ENCODE peak calls at places on chromosomes 1 and 21, in nine cellular contexts. P is IMR-90, N is aorta, C is neuronal stem cell, L is upper lobe of right lung, B is right lobe of liver, D is cardiac muscle cell, Z is left ventricle myocardium inferior, I is ovary. W is an unnamed sample. For H3K9me3, H3K27me3 and H3K4me1, the result is how much of the 10 kb centered on the place peaks cover.

GRCh38 chr1:19034721-19035120 is 78.2 kb upstream of the IFFO2 start:
- DNase-seq in L (peak), B (no peak), I (no peak), P (no peak), Z (no peak), N (no peak), D (no peak), C (no peak), W (no peak)

GRCh38 chr21:21383126-21383525 is 384.9 kb downstream of the NCAM2 start:
- DNase-seq in L (no peak), P (peak), Z (no peak), I (no peak), C (no peak), B (no peak), D (no peak), N (no peak), W (no peak)

GRCh38 chr1:232209357-232209756 is 420.6 kb downstream of the SIPA1L2 start:
- DNase-seq in I (no peak), B (no peak), L (no peak), N (no peak), Z (no peak), P (no peak), D (no peak), C (no peak), W (no peak)

GRCh38 chr1:93814795-93815737 is 63.9 kb downstream of the DNTTIP2 start:
- DNase-seq in I (no peak), B (no peak), N (no peak), D (no peak), Z (no peak), L (no peak), C (no peak), P (peak), W (no peak)

GRCh38 chr1:175154595-175155472 is 37.7 kb downstream of the KIAA0040 start:
- DNase-seq in L (peak), N (peak), Z (peak), D (peak), B (peak), C (peak), I (peak), P (peak), W (peak)

GRCh38 chr1:228081578-228082259 is 789 bp upstream of the ARF1 start:
- DNase-seq in L (peak), B (peak), P (no peak), I (no peak), D (peak), C (peak), Z (peak), N (peak), W (peak)

GRCh38 chr1:232904566-232904965 is 45.8 kb upstream of the NTPCR start:
- DNase-seq in N (no peak), B (no peak), I (no peak), Z (no peak), P (peak), L (no peak), C (no peak), D (no peak), W (no peak)

GRCh38 chr1:214861615-214862014 is 220.9 kb upstream of the KCNK2 start:
- DNase-seq in Z (no peak), I (no peak), C (no peak), L (no peak), D (no peak), P (peak), B (no peak), N (no peak), W (no peak)

GRCh38 chr1:157085416-157085815 is 14.2 kb downstream of the ETV3L start:
- DNase-seq in C (no peak), N (no peak), P (no peak), L (peak), B (no peak), I (no peak), D (no peak), Z (no peak), W (no peak)

GRCh38 chr1:53957231-53957818 is 11.2 kb downstream of the LRRC42 start:
- DNase-seq in P (peak), L (no peak), Z (no peak), C (no peak), I (no peak), N (no peak), D (no peak), B (no peak), W (no peak)

GRCh38 chr1:13896932-13897331 is 196.9 kb downstream of the PRDM2 start:
- DNase-seq in D (no peak), Z (no peak), I (no peak), B (no peak), P (no peak), L (no peak), C (no peak), N (no peak), W (no peak)

GRCh38 chr1:243474384-243474851 is 218.6 kb downstream of the SDCCAG8 start:
- DNase-seq in B (no peak), I (peak), D (no peak), L (no peak), P (no peak), Z (no peak), N (peak), C (no peak), W (no peak)

GRCh38 chr1:12229835-12230548 is at the start of gene VPS13D:
- DNase-seq in L (peak), I (peak), C (peak), B (peak), P (peak), Z (peak), D (peak), N (peak), W (peak)

GRCh38 chr1:161382214-161383019 is 14.7 kb upstream of the CFAP126 start:
- DNase-seq in P (peak), N (no peak), B (no peak), L (no peak), C (peak), I (no peak), D (peak), Z (no peak), W (peak)

GRCh38 chr1:56868761-56869160 is 14.2 kb downstream of the C8A start:
- DNase-seq in C (no peak), I (no peak), D (no peak), L (no peak), P (peak), N (no peak), B (no peak), Z (no peak), W (no peak)

GRCh38 chr1:56491441-56491840 is 87.9 kb downstream of the PLPP3 start:
- DNase-seq in I (no peak), Z (no peak), B (no peak), D (no peak), P (peak), N (no peak), C (no peak), L (no peak), W (no peak)

GRCh38 chr1:236394905-236395779 is 1.1 kb downstream of the EDARADD start:
- DNase-seq in B (peak), D (peak), L (no peak), Z (peak), C (peak), I (peak), N (no peak), P (no peak), W (peak)

GRCh38 chr1:11795238-11795890 is 10.4 kb downstream of the MTHFR start:
- DNase-seq in D (no peak), P (no peak), I (no peak), B (no peak), Z (no peak), C (no peak), N (peak), L (peak), W (no peak)

GRCh38 chr1:54791880-54792522 is 9.1 kb downstream of the TTC22 start:
- DNase-seq in Z (no peak), N (no peak), L (no peak), B (no peak), D (peak), I (no peak), C (no peak), P (peak), W (no peak)

GRCh38 chr1:196535727-196536126 is 72.5 kb downstream of the KCNT2 start:
- DNase-seq in P (peak), Z (no peak), C (peak), N (no peak), I (no peak), L (no peak), B (no peak), D (no peak), W (peak)

GRCh38 chr1:248787430-248787829 is 31.9 kb upstream of the LYPD8 start:
- DNase-seq in D (no peak), C (no peak), B (no peak), N (no peak), I (no peak), P (no peak), Z (no peak), L (no peak), W (no peak)
- H3K9me3 ChIP-seq in D (under half), C (under half), B (under half), N (under half), I (under half), P (under half), Z (under half), L (under half), W (under half)

GRCh38 chr1:38500352-38500751 is 359.2 kb downstream of the RRAGC start:
- DNase-seq in B (no peak), L (no peak), D (no peak), I (no peak), N (no peak), P (no peak), Z (no peak), C (no peak), W (no peak)
- H3K27me3 ChIP-seq in B (under half), L (under half), D (under half), I (under half), N (under half), P (under half), Z (half or more), C (under half), W (under half)

GRCh38 chr1:27622828-27623227 is 12.2 kb downstream of the FGR start:
- DNase-seq in B (no peak), I (no peak), L (no peak), N (no peak), C (no peak), P (no peak), Z (no peak), D (no peak), W (peak)

GRCh38 chr1:27623327-27624212 is 11.4 kb downstream of the FGR start:
- DNase-seq in N (no peak), L (no peak), C (no peak), I (no peak), Z (no peak), D (no peak), B (no peak), P (no peak), W (no peak)

GRCh38 chr1:27627051-27627450 is 7.9 kb downstream of the FGR start:
- DNase-seq in Z (no peak), B (no peak), P (no peak), L (no peak), D (no peak), C (no peak), I (no peak), N (no peak), W (no peak)

GRCh38 chr1:27626031-27626935 is 8.7 kb downstream of the FGR start:
- DNase-seq in B (no peak), Z (no peak), C (no peak), P (no peak), L (no peak), N (no peak), I (no peak), D (no peak), W (no peak)

DNA sequence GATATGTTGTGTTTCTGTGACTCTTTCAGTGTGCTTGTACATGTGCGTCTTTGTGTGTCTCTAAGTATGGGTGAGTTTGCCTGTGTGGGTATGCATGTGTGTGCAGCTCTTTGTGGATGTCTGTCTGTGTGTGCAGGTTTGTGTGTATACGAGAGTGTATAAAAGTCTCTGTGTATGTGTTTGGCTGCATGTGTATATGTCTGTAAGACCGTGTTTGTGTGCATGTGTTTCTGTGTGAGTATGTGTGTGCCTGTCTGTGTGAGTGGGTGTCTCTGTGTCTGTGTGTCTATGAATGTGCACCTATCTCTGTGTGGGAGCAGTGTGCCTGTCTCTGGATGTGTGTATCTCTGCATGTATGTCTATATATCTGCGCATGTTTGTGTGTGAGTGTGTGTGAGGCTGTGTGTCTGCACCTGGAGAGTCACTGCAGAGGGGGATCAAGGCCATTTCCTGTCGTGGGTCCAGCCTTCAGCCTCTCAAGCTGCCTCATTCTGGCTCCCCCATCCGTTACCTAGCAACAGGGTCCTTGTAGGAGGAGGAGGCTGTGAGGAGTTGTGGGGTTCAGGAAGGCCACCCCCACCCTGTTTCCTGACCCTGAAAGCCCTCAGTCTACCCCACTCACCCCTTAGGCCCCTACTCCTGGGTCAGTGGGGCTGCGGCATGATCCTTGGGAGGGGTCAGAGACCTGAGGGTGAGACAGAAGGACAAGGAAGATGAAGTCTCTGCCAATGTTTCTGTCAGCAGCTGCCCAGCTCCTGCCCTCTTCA is 10.3 kb downstream of the FGR start:
- DNase-seq in D (no peak), L (no peak), B (no peak), C (no peak), P (no peak), N (no peak), Z (no peak), I (no peak), W (no peak)
- H3K4me1 ChIP-seq in D (under half), L (under half), B (under half), C (under half), P (under half), N (under half), Z (under half), I (under half), W (under half)

DNA sequence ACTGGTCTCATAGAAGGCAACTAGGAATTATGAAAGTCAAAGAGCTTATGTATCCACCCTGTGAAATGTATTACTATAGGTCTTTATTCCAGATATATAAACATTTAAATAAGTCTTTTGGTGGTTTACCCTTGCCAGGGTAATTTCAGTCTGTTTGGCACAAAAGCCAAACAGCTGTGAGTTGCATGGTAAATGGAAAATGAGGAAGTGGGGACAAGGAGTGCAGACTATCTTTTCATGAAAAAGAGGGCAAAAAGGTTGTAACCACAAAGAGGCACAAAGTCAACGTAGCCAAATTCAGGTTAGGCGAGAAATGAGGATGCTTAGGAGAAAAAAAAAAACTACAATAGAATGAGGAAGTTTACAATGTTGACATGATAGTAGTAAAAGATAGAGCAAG is 492.3 kb upstream of the PRMT6 start:
- DNase-seq in Z (no peak), N (no peak), B (no peak), L (no peak), I (no peak), C (no peak), D (no peak), P (no peak), W (no peak)
- H3K9me3 ChIP-seq in Z (under half), N (under half), B (under half), L (under half), I (under half), C (under half), D (under half), P (under half), W (under half)

GRCh38 chr1:82515650-82516049 is 714.9 kb downstream of the ADGRL2 start:
- DNase-seq in P (no peak), B (peak), D (no peak), C (no peak), I (no peak), N (no peak), Z (no peak), L (no peak), W (no peak)
- H3K27me3 ChIP-seq in P (under half), B (under half), D (under half), C (under half), I (under half), N (under half), Z (under half), L (under half), W (under half)

GRCh38 chr1:16205891-16206546 is 6.4 kb downstream of the ARHGEF19 start:
- DNase-seq in L (peak), P (no peak), B (peak), C (no peak), I (peak), Z (no peak), N (no peak), D (no peak), W (no peak)
- H3K4me1 ChIP-seq in L (under half), P (under half), B (under half), C (under half), I (under half), Z (under half), N (under half), D (under half), W (under half)

GRCh38 chr1:208979776-208980175 is 603.7 kb upstream of the CAMK1G start:
- DNase-seq in N (no peak), Z (no peak), C (no peak), B (no peak), P (no peak), D (no peak), L (no peak), I (no peak), W (no peak)

GRCh38 chr1:208977012-208977411 is 606.5 kb upstream of the CAMK1G start:
- DNase-seq in C (no peak), D (no peak), I (no peak), P (no peak), N (no peak), B (no peak), L (no peak), Z (no peak), W (no peak)

GRCh38 chr1:208980590-208980989 is 602.9 kb upstream of the CAMK1G start:
- DNase-seq in D (no peak), L (no peak), Z (no peak), I (no peak), P (no peak), N (no peak), B (no peak), C (no peak), W (no peak)

GRCh38 chr1:208975456-208975855 is 608.1 kb upstream of the CAMK1G start:
- DNase-seq in N (no peak), L (no peak), C (no peak), D (no peak), B (no peak), Z (no peak), I (no peak), P (no peak), W (no peak)

DNA sequence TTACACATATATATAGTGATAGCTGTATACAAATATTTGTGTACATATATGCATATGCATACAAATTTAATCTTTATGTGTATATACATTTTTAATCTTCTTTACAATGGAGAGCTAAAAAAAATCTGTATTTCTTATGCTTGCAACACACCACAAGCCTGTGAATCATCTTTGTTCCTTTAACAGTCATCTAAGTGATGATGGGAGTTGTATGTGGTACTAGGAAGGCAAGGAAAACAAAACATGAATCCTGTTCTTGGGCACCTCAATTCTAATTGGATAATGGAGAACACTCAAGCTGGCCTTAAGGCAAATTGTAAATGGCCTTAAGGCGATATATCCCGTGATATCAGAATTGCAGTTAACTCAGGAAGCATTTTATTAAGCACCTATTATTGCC is 605.7 kb upstream of the CAMK1G start:
- DNase-seq in N (no peak), L (no peak), D (no peak), I (no peak), C (no peak), P (no peak), Z (no peak), B (no peak), W (no peak)
- H3K9me3 ChIP-seq in N (under half), L (under half), D (under half), I (under half), C (under half), P (under half), Z (under half), B (under half), W (under half)

DNA sequence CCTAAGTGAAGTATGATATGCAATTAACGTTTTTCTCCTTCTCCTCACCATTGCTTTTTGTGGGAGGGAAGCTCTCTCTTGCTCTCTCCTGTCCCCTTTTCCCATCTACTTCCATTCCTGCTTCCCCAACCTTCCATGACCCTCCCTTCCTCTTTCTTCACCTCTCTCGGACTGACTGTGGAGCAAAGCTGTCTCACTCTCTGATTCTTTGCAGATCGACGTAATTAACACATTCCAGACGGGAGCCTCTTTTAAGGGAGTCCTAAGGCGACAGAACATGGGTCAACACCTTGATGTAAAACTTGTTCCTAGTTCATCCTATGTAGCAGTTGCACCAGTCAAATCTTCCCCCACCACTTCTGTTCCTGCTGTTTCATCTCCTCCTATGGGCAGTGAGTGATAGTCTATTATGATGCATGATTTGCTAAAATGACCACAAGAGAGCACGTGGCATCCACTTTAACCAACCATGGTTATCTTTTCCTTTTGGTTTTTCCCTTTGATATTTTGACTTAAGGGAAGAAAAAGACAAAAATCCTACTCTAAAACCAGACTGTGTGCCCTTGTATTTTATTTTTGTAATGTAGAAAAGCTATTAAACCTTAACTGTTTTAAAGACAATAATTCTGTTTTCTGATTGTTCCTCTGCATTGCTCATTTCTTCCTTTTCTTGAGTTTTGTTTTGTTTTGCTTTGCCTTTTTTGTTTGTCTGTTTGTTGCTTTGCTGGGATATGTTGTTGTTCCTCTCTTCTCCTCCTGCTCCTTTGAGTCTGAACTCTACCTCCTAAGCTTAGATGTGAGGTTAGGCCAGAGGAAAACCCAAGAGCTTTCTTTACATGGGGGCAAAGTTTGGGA is 31.7 kb upstream of the LAX1 start:
- DNase-seq in P (no peak), L (no peak), Z (no peak), D (no peak), C (no peak), B (no peak), N (no peak), I (no peak), W (no peak)
- H3K27me3 ChIP-seq in P (under half), L (under half), Z (under half), D (under half), C (under half), B (under half), N (under half), I (under half), W (under half)

GRCh38 chr1:116951175-116951935 is 41.6 kb downstream of the PTGFRN start:
- DNase-seq in C (no peak), B (no peak), Z (peak), L (no peak), P (peak), N (no peak), I (no peak), D (no peak), W (no peak)

GRCh38 chr1:116947090-116947489 is 37.4 kb downstream of the PTGFRN start:
- DNase-seq in Z (no peak), N (no peak), I (no peak), D (no peak), L (no peak), B (no peak), P (no peak), C (no peak), W (peak)

GRCh38 chr1:116948642-116949041 is 38.9 kb downstream of the PTGFRN start:
- DNase-seq in Z (no peak), B (no peak), I (no peak), D (no peak), N (no peak), P (no peak), L (no peak), C (no peak), W (no peak)

GRCh38 chr1:116950497-116951174 is 40.9 kb downstream of the PTGFRN start:
- DNase-seq in D (no peak), C (no peak), L (no peak), P (no peak), Z (no peak), I (no peak), N (no peak), B (no peak), W (no peak)

GRCh38 chr1:116949213-116949985 is 39.7 kb downstream of the PTGFRN start:
- DNase-seq in Z (no peak), B (no peak), P (no peak), D (no peak), C (no peak), N (no peak), L (no peak), I (no peak), W (peak)
- H3K4me1 ChIP-seq in Z (half or more), B (under half), P (under half), D (under half), C (under half), N (under half), L (under half), I (under half), W (half or more)